ENCODE peak calls at places on chromosomes 4 and X, in five cellular contexts. One of them, this sample, is unnamed.

GRCh38 chr4:624705-625590 is at the start of gene PDE6B:
- DNase-seq in esophagus squamous epithelium: no peak
- DNase-seq in prostate gland: no peak
- DNase-seq in H1: no peak
- DNase-seq in IMR-90: no peak
- DNase-seq in this sample: no peak

GRCh38 chrX:96837808-96838207 is 45.9 kb upstream of the RPA4 start:
- DNase-seq in esophagus squamous epithelium: no peak
- DNase-seq in H1: no peak
- DNase-seq in prostate gland: no peak
- DNase-seq in IMR-90: peak; percentile 8
- DNase-seq in this sample: no peak

GRCh38 chrX:101759000-101759399 is 99.3 kb upstream of the ARMCX2 start:
- DNase-seq in IMR-90: peak; percentile 49
- DNase-seq in esophagus squamous epithelium: no peak
- DNase-seq in prostate gland: peak; percentile 20
- DNase-seq in H1: peak; percentile 53
- DNase-seq in this sample: peak; percentile 18

GRCh38 chr4:135838889-135839288 is 1637.3 kb upstream of the PABPC4L start:
- DNase-seq in esophagus squamous epithelium: no peak
- DNase-seq in H1: no peak
- DNase-seq in IMR-90: peak; percentile 2
- DNase-seq in prostate gland: no peak
- DNase-seq in this sample: no peak

GRCh38 chr4:157978680-157979361 is 194.0 kb downstream of the GASK1B start:
- DNase-seq in IMR-90: peak; percentile 64
- DNase-seq in prostate gland: peak; percentile 29
- DNase-seq in esophagus squamous epithelium: no peak
- DNase-seq in H1: peak; percentile 23
- DNase-seq in this sample: peak; percentile 39

GRCh38 chr4:116183241-116183640 is 902.1 kb downstream of the TRAM1L1 start:
- DNase-seq in prostate gland: no peak
- DNase-seq in esophagus squamous epithelium: no peak
- DNase-seq in IMR-90: no peak
- DNase-seq in H1: no peak
- DNase-seq in this sample: no peak

GRCh38 chr4:26028793-26029511 is 114.9 kb downstream of the SMIM20 start:
- DNase-seq in IMR-90: peak; percentile 58
- DNase-seq in H1: peak; percentile 74
- DNase-seq in esophagus squamous epithelium: no peak
- DNase-seq in prostate gland: peak; percentile 46
- DNase-seq in this sample: peak; percentile 76

GRCh38 chr4:182803235-182803634 is 114.0 kb downstream of the DCTD start:
- DNase-seq in IMR-90: no peak
- DNase-seq in prostate gland: no peak
- DNase-seq in H1: no peak
- DNase-seq in esophagus squamous epithelium: no peak
- DNase-seq in this sample: no peak

GRCh38 chrX:53317365-53318069 is 36.1 kb upstream of the IQSEC2 start:
- DNase-seq in H1: peak; percentile 15
- DNase-seq in esophagus squamous epithelium: no peak
- DNase-seq in IMR-90: peak; percentile 43
- DNase-seq in prostate gland: peak; percentile 41
- DNase-seq in this sample: peak; percentile 54

GRCh38 chr4:91758487-91758886 is 545.3 kb upstream of the GRID2 start:
- DNase-seq in prostate gland: no peak
- DNase-seq in esophagus squamous epithelium: no peak
- DNase-seq in H1: no peak
- DNase-seq in IMR-90: no peak
- DNase-seq in this sample: no peak

GRCh38 chr4:39324897-39325613 is 41.1 kb downstream of the RFC1 start:
- DNase-seq in IMR-90: no peak
- DNase-seq in H1: no peak
- DNase-seq in prostate gland: no peak
- DNase-seq in esophagus squamous epithelium: no peak
- DNase-seq in this sample: no peak

GRCh38 chr4:8152865-8153257 is 5.8 kb downstream of the ABLIM2 start:
- DNase-seq in prostate gland: no peak
- DNase-seq in H1: no peak
- DNase-seq in esophagus squamous epithelium: no peak
- DNase-seq in IMR-90: no peak
- DNase-seq in this sample: peak; percentile 36

GRCh38 chr4:26028133-26028792 is 114.2 kb downstream of the SMIM20 start:
- DNase-seq in H1: no peak
- DNase-seq in prostate gland: no peak
- DNase-seq in esophagus squamous epithelium: no peak
- DNase-seq in IMR-90: no peak
- DNase-seq in this sample: no peak

GRCh38 chrX:108022491-108023089 is 22.3 kb upstream of the VSIG1 start:
- DNase-seq in H1: no peak
- DNase-seq in prostate gland: no peak
- DNase-seq in esophagus squamous epithelium: no peak
- DNase-seq in IMR-90: peak; percentile 5
- DNase-seq in this sample: no peak

GRCh38 chr4:70913947-70914445 is 11.8 kb downstream of the MOB1B start:
- DNase-seq in H1: no peak
- DNase-seq in prostate gland: no peak
- DNase-seq in esophagus squamous epithelium: no peak
- DNase-seq in IMR-90: peak; percentile 86
- DNase-seq in this sample: no peak

GRCh38 chr4:4843651-4844291 is 15.7 kb upstream of the MSX1 start:
- DNase-seq in prostate gland: no peak
- DNase-seq in IMR-90: no peak
- DNase-seq in H1: no peak
- DNase-seq in esophagus squamous epithelium: no peak
- DNase-seq in this sample: peak; percentile 42

GRCh38 chr4:2437475-2438215 is 18.9 kb downstream of the CFAP99 start:
- DNase-seq in esophagus squamous epithelium: no peak
- DNase-seq in prostate gland: no peak
- DNase-seq in H1: no peak
- DNase-seq in IMR-90: no peak
- DNase-seq in this sample: no peak

DNA sequence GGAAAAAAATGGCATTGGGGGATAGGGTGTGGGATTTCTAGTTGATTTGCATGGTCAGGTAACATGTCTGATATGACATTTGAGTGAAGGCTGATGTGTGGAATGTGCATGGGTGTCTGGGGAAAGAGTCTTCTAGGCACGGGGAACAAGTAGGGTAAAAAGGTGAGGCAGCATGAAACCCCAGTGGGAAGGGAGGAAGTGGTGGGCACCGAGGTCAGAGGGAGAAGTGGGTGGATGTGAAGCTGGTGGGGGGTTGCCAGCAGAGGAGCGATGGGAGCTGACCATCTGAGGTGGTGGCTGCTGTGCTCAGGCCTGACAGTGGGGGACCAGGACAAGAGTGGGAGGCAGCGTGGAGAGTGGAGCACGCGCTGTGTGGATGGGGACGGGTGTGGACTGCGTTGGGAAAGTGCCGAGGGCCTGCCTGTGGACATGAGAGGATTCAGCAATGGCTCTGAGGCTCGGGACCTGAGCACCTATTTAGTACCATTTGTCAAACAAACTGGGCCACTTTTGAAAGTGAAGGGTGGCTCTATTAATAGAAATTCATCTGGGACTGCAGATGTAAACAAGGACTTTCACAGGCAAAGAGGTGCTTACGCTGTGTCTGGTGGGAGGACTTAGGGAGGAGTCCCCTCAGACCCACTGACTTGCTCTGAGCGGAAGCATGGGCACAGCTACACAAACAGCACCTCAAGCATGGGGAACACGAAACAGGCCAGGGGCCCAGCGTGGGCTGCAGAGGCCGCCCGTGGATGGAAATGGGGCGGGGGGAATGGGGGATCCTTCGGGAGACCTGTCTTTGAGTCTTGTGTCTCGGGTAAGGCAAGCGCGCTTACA is 16.7 kb upstream of the S100P start:
- DNase-seq in H1: no peak
- DNase-seq in esophagus squamous epithelium: no peak
- DNase-seq in prostate gland: no peak
- DNase-seq in IMR-90: no peak
- DNase-seq in this sample: no peak
- TF ChIP-seq POLR2A in H1: no peak
- TF ChIP-seq POLR2A in esophagus squamous epithelium: no peak
- TF ChIP-seq POLR2A in prostate gland: no peak
- TF ChIP-seq POLR2A in IMR-90: no peak
- TF ChIP-seq POLR2A in this sample: no peak

GRCh38 chrX:74242484-74243138 is 61.4 kb upstream of the ZCCHC13 start:
- DNase-seq in IMR-90: peak; percentile 11
- DNase-seq in H1: no peak
- DNase-seq in prostate gland: peak; percentile 20
- DNase-seq in esophagus squamous epithelium: no peak
- DNase-seq in this sample: no peak

GRCh38 chrX:74246524-74246923 is 57.5 kb upstream of the ZCCHC13 start:
- DNase-seq in IMR-90: peak; percentile 42
- DNase-seq in prostate gland: no peak
- DNase-seq in esophagus squamous epithelium: no peak
- DNase-seq in H1: no peak
- DNase-seq in this sample: no peak

GRCh38 chrX:74238771-74239170 is 65.2 kb upstream of the ZCCHC13 start:
- DNase-seq in H1: no peak
- DNase-seq in esophagus squamous epithelium: no peak
- DNase-seq in prostate gland: no peak
- DNase-seq in IMR-90: no peak
- DNase-seq in this sample: no peak

DNA sequence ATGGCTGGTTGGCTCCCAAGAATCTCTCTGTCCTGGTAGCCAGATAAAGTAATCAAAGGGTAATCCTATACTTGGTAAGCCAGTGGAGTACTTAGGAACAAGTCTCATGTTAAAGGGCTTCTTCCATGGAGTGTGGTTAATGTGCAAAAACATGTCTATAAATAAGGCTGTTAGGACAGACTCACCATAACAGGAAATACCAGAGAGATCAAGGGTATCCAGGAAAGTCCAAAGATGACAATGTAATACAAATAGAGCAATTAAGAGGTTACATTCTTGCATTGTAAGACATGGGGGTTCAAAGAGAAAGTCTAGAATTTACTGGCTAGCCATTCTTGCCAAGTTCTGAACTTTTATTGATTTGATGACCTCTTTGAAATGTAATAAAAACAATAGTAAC is 61.9 kb upstream of the ZCCHC13 start:
- DNase-seq in H1: no peak
- DNase-seq in prostate gland: no peak
- DNase-seq in IMR-90: peak; percentile 76
- DNase-seq in esophagus squamous epithelium: no peak
- DNase-seq in this sample: no peak
- H3K27ac ChIP-seq in H1: no peak overlapping the region
- H3K27ac ChIP-seq in prostate gland: peak overlapping the region; percentile 31
- H3K27ac ChIP-seq in IMR-90: peak overlapping the region; percentile 99
- H3K27ac ChIP-seq in esophagus squamous epithelium: no peak overlapping the region
- H3K27ac ChIP-seq in this sample: no peak overlapping the region

GRCh38 chrX:46913710-46914109 is 1.5 kb downstream of the JADE3 start:
- DNase-seq in esophagus squamous epithelium: no peak
- DNase-seq in H1: no peak
- DNase-seq in prostate gland: peak; percentile 26
- DNase-seq in IMR-90: peak; percentile 29
- DNase-seq in this sample: peak; percentile 33

GRCh38 chrX:46916273-46916672 is 4.1 kb downstream of the JADE3 start:
- DNase-seq in esophagus squamous epithelium: no peak
- DNase-seq in prostate gland: no peak
- DNase-seq in H1: no peak
- DNase-seq in IMR-90: no peak
- DNase-seq in this sample: no peak

GRCh38 chrX:46912673-46913491 is 661 bp downstream of the JADE3 start:
- DNase-seq in H1: no peak
- DNase-seq in esophagus squamous epithelium: no peak
- DNase-seq in prostate gland: peak; percentile 4
- DNase-seq in IMR-90: peak; percentile 14
- DNase-seq in this sample: peak; percentile 30

GRCh38 chrX:46910415-46910814 is 1.8 kb upstream of the JADE3 start:
- DNase-seq in IMR-90: no peak
- DNase-seq in prostate gland: no peak
- DNase-seq in H1: no peak
- DNase-seq in esophagus squamous epithelium: no peak
- DNase-seq in this sample: no peak

DNA sequence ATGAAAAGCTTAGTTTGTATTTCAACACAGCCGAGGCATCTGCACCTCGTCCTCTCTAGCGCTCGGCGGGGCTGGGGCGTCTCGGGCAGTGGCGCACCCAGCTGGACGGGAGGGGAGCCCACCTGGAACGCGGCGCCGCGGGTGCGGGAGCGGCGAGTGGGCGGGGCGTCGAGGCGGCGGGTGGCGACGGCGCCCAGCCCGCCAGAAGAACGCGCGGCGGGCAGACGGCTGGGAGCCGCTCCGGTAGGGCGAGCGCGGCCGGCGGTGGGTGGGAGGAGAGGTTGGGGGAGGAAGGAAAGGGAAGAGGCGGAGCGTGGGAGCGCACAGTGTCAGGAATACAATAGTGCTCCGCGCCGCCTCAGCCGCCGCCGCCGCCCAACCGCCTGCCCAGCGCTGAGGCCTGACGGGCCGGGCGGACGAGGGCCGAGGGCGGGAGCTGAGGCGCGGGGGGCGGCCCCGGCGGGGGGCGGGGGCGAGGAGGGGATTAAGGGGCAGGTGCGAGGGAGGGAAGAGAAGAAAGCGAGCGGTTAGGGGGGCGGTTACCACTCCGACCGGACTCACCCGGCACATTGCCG is at the start of gene JADE3:
- DNase-seq in prostate gland: peak; percentile 66
- DNase-seq in esophagus squamous epithelium: no peak
- DNase-seq in IMR-90: peak; percentile 56
- DNase-seq in H1: peak; percentile 9
- DNase-seq in this sample: peak; percentile 85
- TF ChIP-seq POLR2A in prostate gland: peak; percentile 56
- TF ChIP-seq POLR2A in esophagus squamous epithelium: peak; percentile 37
- TF ChIP-seq POLR2A in IMR-90: no peak
- TF ChIP-seq POLR2A in H1: no peak
- TF ChIP-seq POLR2A in this sample: peak; percentile 23

GRCh38 chr4:11704136-11704535 is 275.4 kb upstream of the HS3ST1 start:
- DNase-seq in IMR-90: no peak
- DNase-seq in prostate gland: no peak
- DNase-seq in H1: no peak
- DNase-seq in esophagus squamous epithelium: no peak
- DNase-seq in this sample: no peak

GRCh38 chr4:11702886-11703555 is 274.3 kb upstream of the HS3ST1 start:
- DNase-seq in esophagus squamous epithelium: no peak
- DNase-seq in prostate gland: no peak
- DNase-seq in H1: no peak
- DNase-seq in IMR-90: no peak
- DNase-seq in this sample: no peak

GRCh38 chr4:11698846-11699590 is 270.3 kb upstream of the HS3ST1 start:
- DNase-seq in IMR-90: peak; percentile 80
- DNase-seq in esophagus squamous epithelium: no peak
- DNase-seq in H1: no peak
- DNase-seq in prostate gland: no peak
- DNase-seq in this sample: no peak

GRCh38 chr4:11700751-11701226 is 272.1 kb upstream of the HS3ST1 start:
- DNase-seq in H1: no peak
- DNase-seq in IMR-90: peak; percentile 74
- DNase-seq in prostate gland: no peak
- DNase-seq in esophagus squamous epithelium: no peak
- DNase-seq in this sample: no peak

DNA sequence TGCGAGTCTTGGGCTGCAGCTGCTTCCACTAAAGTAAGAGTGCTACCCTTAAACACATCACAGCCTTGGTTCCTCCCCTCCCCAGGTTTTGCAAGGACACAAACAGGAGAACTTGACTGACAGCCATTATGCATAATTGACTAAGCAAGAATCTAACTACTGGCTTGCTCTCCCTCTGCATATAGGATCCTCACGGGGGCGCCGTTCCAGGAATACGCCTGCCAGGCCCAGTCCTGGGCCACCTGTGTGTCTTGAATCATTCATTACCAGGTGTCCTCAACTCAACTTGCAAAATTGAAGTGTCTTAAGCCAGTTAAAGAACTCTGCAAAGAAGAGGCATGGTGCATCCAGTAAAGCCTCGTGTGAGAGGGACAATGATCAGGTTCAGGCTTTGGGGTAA is 273.3 kb upstream of the HS3ST1 start:
- DNase-seq in H1: no peak
- DNase-seq in IMR-90: no peak
- DNase-seq in prostate gland: no peak
- DNase-seq in esophagus squamous epithelium: no peak
- DNase-seq in this sample: no peak
- H3K27ac ChIP-seq in H1: no peak overlapping the region
- H3K27ac ChIP-seq in IMR-90: no peak overlapping the region
- H3K27ac ChIP-seq in prostate gland: no peak overlapping the region
- H3K27ac ChIP-seq in esophagus squamous epithelium: no peak overlapping the region
- H3K27ac ChIP-seq in this sample: no peak overlapping the region